ENCODE peak calls at places on chromosome 19, in four cellular contexts. H is aorta, R is SK-N-SH, T is Caco-2. E is an unnamed sample. For H3K27me3, the result is how much of the 10 kb centered on the place peaks cover.

GRCh38 chr19:1064661-1065605 is 2.0 kb upstream of the ARHGAP45 start:
- DNase-seq in H (peak), R (peak), T (peak), E (peak)

GRCh38 chr19:47719047-47719885 is 6.0 kb downstream of the EHD2 start:
- DNase-seq in H (peak), R (peak), T (no peak), E (peak)

GRCh38 chr19:10223488-10224213 is 7.5 kb downstream of the S1PR2 start:
- DNase-seq in H (no peak), R (no peak), T (no peak), E (peak)

GRCh38 chr19:14383556-14383897 is 2.3 kb downstream of the ADGRE5 start:
- DNase-seq in H (no peak), R (no peak), T (no peak), E (peak)

GRCh38 chr19:34328982-34329381 is 36.0 kb upstream of the GPI start:
- DNase-seq in H (no peak), R (no peak), T (no peak), E (no peak)

GRCh38 chr19:3494559-3494958 is 5.9 kb downstream of the DOHH start:
- DNase-seq in H (no peak), R (no peak), T (no peak), E (no peak)

GRCh38 chr19:6473652-6474051 is 7.9 kb downstream of the DENND1C start:
- DNase-seq in H (no peak), R (no peak), T (peak), E (no peak)

GRCh38 chr19:7500811-7501450 is 12.1 kb upstream of the PEX11G start:
- DNase-seq in H (no peak), R (peak), T (peak), E (peak)

GRCh38 chr19:56174086-56174485 is 1.7 kb upstream of the GALP start:
- DNase-seq in H (no peak), R (no peak), T (no peak), E (no peak)

GRCh38 chr19:2266183-2266993 is 10.2 kb upstream of the JSRP1 start:
- DNase-seq in H (peak), R (peak), T (no peak), E (peak)

DNA sequence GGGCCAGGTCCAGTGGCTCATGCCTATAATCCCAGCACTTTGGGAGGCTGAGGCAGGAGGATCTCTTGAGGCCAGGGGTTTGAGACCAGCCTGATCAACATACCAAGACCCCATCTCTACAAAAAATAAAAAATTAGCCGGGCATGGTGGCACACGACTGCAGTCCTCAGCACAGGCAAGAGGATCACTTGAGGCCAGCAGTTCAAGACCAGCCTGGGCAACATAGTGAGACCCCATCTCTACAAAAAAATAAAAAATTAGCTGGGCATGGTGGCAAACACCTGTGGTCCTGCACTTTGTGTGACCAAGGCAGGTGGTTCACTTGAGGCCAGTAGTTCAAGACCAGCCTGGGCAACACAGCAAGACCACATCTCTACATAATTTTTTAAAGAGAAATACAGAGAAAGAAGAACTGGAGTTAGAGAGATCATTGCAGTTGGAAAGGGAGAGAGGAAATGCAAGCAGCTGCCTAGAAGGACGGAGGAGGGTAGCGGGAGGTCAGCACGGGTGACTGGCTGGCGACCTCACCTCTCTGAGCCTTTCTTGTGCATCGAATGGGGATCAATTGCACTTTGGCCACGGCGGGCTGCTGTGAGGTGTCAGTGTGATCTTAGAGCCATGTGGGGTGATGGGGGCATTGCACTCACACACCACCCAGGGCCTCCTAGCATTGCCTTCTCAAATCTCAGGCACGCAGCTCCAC is 13.9 kb downstream of the BCAM start:
- DNase-seq in H (no peak), R (no peak), T (no peak), E (no peak)
- H3K27me3 ChIP-seq in H (under half), R (half or more), T (under half), E (under half)

DNA sequence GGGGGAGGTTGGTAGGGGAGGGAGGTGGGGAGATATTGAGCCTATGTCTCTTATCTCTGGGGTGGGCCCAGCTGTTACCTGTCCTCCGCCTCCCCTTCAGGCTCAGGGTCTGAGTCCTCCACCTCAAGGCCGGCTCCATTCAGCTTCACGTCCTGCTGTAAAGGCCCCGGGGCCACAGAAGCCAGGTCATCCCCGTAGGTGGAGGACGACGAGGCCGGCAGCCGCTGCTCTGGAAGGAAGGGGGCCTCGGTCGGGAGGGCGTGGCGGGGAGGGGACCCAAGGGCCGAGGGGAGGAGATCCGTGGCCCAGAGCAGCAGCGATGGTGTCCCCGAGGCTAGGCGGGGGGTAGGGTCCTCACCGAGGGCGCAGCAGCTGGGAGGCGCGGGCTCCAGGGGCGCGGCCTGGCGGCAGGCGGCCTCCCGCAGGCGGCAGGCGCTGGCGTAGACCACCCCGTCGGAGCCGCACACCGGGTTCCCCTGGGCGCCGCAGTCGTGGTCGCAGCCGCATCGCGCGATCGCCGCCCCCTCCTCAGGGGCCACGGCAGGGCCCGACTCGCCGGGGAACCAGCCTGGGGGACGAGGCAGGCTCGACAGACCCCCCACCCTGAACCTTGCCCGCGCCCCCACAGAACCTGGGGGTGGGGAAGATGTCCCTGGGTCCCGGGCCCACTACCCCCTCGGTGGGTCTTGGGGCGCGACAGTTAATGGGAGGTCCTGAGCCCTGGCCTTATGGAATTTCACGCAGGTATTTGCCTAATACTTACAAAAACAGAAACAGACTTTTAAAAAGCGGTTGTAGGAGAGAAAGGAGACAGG is 7.5 kb downstream of the F2RL3 start:
- DNase-seq in H (no peak), R (no peak), T (no peak), E (peak)
- H3K27me3 ChIP-seq in H (under half), R (under half), T (under half), E (under half)

GRCh38 chr19:35558400-35559280 is 4.8 kb downstream of the ATP4A start:
- DNase-seq in H (no peak), R (no peak), T (no peak), E (peak)
- H3K27me3 ChIP-seq in H (under half), R (half or more), T (under half), E (under half)

DNA sequence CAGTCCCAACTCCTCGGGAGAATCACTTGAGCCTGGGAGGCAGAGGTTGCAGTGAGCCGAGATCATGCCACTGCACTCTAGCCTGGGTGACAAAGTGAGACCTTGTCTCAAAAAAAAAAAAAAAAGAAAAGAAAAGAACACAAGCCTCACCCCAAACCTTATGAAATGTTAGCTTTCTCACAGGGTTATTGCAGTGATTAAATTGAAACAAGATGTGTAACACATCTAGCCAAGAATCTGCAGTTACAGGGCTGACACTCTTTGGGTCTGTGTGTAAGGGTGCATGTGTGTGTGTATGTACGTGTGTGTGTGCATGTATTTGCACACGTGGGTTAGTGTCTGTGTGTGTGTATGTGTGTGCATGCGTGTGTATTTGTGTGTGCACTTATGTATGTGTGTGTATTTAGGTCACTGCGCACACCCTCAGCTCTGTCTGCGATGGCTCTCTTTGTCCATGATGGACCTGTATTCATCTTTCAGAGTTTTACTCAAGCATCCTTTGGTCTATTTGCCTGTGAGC is 336.3 kb downstream of the UQCRFS1 start:
- DNase-seq in H (no peak), R (no peak), T (no peak), E (no peak)
- H3K27me3 ChIP-seq in H (under half), R (half or more), T (under half), E (under half)

GRCh38 chr19:41457241-41457640 is 14.3 kb downstream of the ERICH4 start:
- DNase-seq in H (no peak), R (no peak), T (no peak), E (no peak)
- H3K27me3 ChIP-seq in H (under half), R (half or more), T (under half), E (under half)

DNA sequence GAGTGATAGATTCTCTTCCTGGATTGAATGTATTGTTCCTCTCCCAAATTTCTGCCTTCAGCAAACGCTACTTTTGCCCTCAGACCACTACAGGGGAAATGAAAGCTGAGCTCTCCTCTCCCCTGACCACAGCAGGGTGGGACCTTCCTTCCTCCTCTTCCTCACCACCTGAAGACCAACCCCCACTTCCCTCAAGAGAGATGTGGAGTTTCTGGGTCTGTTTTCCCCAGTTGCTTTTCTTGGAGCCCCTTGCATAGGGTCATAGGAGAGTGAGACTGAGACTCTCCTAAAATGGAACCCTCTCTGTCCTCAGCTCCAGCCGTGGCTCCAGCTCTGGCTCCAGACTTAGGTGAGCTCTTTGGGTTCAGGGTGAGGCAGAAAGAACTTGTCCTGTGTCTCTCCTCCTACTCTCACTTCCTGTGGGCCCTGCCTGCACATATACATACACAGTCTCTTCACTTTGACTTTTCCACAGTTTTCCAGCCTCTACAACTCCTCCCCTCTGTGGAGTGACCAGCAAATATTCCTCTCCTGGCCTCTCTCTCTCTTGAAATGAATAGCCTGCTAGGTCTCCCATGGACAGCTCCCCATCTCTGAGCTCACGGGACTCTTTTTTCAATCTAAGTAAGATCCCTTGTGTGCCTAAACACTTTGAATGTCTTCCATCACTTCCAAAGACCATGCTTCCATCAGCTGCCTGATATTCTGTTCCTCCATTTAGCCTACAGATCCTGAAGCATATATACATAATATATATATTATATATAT is 19.2 kb upstream of the ZNF175 start:
- DNase-seq in H (no peak), R (no peak), T (no peak), E (peak)
- H3K27me3 ChIP-seq in H (under half), R (under half), T (under half), E (under half)

E was measured in osteoblast.